ENCODE peak calls at places on chromosomes 4 and X, in four cellular contexts. B is WTC11, Z is GM12878, O is K562. Y is an unnamed sample.

GRCh38 chr4:7945709-7946380 is 6.2 kb upstream of the AFAP1 start:
- DNase-seq in B (no peak), Z (no peak), O (no peak), Y (no peak)

GRCh38 chr4:147814334-147814733 is 82.4 kb downstream of the ARHGAP10 start:
- DNase-seq in B (no peak), Z (no peak), O (no peak), Y (no peak)

GRCh38 chrX:70427360-70427759 is 4.2 kb downstream of the GDPD2 start:
- DNase-seq in B (no peak), Z (no peak), O (no peak), Y (no peak)

GRCh38 chr4:1802151-1802715 is 9.1 kb downstream of the FGFR3 start:
- DNase-seq in B (no peak), Z (no peak), O (peak), Y (peak)

GRCh38 chr4:26992657-26993361 is 132.2 kb downstream of the STIM2 start:
- DNase-seq in B (no peak), Z (peak), O (no peak), Y (no peak)

GRCh38 chr4:82898322-82899243 is 2.0 kb upstream of the THAP9 start:
- DNase-seq in B (no peak), Z (no peak), O (no peak), Y (no peak)

GRCh38 chr4:40046311-40046980 is 10.2 kb upstream of the N4BP2 start:
- DNase-seq in B (no peak), Z (no peak), O (no peak), Y (peak)

GRCh38 chr4:188023682-188024081 is 28.1 kb downstream of the ZFP42 start:
- DNase-seq in B (no peak), Z (no peak), O (no peak), Y (no peak)

GRCh38 chr4:139563515-139563914 is 7.5 kb upstream of the SETD7 start:
- DNase-seq in B (no peak), Z (no peak), O (no peak), Y (no peak)

GRCh38 chrX:111102636-111103035 is 6.6 kb downstream of the PAK3 start:
- DNase-seq in B (no peak), Z (no peak), O (no peak), Y (no peak)

GRCh38 chr4:25955705-25956104 is 41.7 kb downstream of the SMIM20 start:
- DNase-seq in B (no peak), Z (no peak), O (no peak), Y (no peak)

GRCh38 chr4:58809948-58810347 is 1699.8 kb upstream of the IGFBP7 start:
- DNase-seq in B (no peak), Z (no peak), O (no peak), Y (no peak)

GRCh38 chr4:35503435-35503834 is 740.9 kb downstream of the ARAP2 start:
- DNase-seq in B (no peak), Z (no peak), O (no peak), Y (no peak)

GRCh38 chr4:23881674-23882337 is 8.0 kb downstream of the PPARGC1A start:
- DNase-seq in B (no peak), Z (no peak), O (no peak), Y (peak)

GRCh38 chr4:127997534-127998388 is 32.6 kb downstream of the ABHD18 start:
- DNase-seq in B (no peak), Z (peak), O (no peak), Y (no peak)

GRCh38 chr4:94642561-94642866 is 115.2 kb upstream of the BMPR1B start:
- DNase-seq in B (no peak), Z (no peak), O (no peak), Y (no peak)

GRCh38 chr4:17577660-17578481 is 873 bp downstream of the LAP3 start:
- DNase-seq in B (peak), Z (no peak), O (no peak), Y (no peak)

GRCh38 chr4:118277243-118277642 is 75.6 kb downstream of the PRSS12 start:
- DNase-seq in B (no peak), Z (no peak), O (no peak), Y (no peak)
- TF ChIP-seq CBFB in B (no peak), Z (no peak), O (no peak), Y (no peak)

GRCh38 chrX:9466711-9467110 is 1.9 kb downstream of the TBL1X start:
- DNase-seq in B (no peak), Z (no peak), O (no peak), Y (no peak)

GRCh38 chrX:9467181-9467580 is 2.3 kb downstream of the TBL1X start:
- DNase-seq in B (no peak), Z (no peak), O (no peak), Y (no peak)

GRCh38 chrX:9466115-9466495 is 1.2 kb downstream of the TBL1X start:
- DNase-seq in B (peak), Z (no peak), O (no peak), Y (no peak)

GRCh38 chrX:9465380-9466114 is 689 bp downstream of the TBL1X start:
- DNase-seq in B (peak), Z (no peak), O (peak), Y (no peak)

GRCh38 chrX:9464435-9465371 is at the start of gene TBL1X:
- DNase-seq in B (peak), Z (no peak), O (peak), Y (peak)
- TF ChIP-seq CBFB in B (no peak), Z (no peak), O (no peak), Y (no peak)

GRCh38 chr4:114384629-114385028 is 214.0 kb upstream of the UGT8 start:
- DNase-seq in B (no peak), Z (no peak), O (no peak), Y (peak)
- TF ChIP-seq CBFB in B (no peak), Z (no peak), O (no peak), Y (no peak)

GRCh38 chrX:1465261-1466231 is 12.8 kb upstream of the ASMTL start:
- DNase-seq in B (no peak), Z (no peak), O (no peak), Y (no peak)

GRCh38 chrX:1464282-1465131 is 11.8 kb upstream of the ASMTL start:
- DNase-seq in B (no peak), Z (no peak), O (no peak), Y (no peak)

GRCh38 chrX:1462110-1462509 is 9.4 kb upstream of the ASMTL start:
- DNase-seq in B (no peak), Z (no peak), O (no peak), Y (no peak)

GRCh38 chrX:1463581-1464281 is 11.0 kb upstream of the ASMTL start:
- DNase-seq in B (no peak), Z (no peak), O (no peak), Y (no peak)

DNA sequence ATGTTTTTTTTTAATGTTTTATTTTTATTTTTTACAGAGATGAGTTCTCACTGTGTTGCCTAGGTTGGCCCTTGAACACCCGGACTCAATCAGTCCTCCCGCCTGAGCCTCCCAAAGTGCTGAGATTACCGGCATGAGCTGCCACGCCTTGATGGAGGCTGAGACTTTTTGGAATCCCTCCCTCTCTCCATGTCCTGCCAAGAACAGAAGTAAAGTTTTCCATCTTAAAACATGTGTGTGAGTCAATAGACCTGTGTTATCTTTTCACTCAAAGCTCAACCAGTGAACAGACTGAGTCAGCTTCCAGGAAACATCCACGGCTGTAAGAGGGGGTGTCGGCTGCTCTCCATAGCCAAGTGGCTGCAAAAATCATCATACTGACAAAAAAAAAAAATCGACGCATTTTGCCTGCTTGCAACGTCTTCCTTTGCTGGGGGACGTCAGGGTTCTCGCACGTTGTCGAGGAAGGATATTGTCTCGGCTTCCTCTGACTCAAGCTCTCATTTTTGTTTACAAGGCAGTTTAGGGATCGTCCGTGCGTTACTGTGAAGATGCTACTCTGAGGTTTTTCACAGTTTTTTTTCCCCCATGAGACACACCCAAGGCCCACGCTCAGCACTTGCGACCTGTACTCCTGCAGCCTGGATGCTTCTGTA is 10.0 kb upstream of the ASMTL start:
- DNase-seq in B (no peak), Z (no peak), O (no peak), Y (no peak)
- TF ChIP-seq CBFB in B (no peak), Z (no peak), O (no peak), Y (no peak)

DNA sequence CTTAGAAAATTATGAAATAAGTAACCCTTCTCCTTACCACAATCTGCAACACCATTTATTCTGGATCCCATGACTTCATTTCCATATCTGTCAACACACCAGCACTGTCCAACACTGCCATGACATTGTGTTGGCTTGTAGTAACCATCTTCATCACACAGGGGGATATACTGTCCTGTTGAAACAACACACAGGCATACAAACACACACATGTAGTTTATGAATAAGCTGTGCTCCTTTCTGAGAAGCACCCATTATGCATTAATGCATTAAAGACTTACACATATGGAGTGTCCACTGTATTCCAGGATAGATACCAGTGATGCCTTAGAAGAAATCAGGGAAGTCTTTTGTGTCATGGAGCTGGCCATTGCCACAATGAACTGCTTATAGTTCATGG is 496.9 kb downstream of the SPOCK3 start:
- DNase-seq in B (no peak), Z (no peak), O (no peak), Y (no peak)
- TF ChIP-seq CBFB in B (no peak), Z (no peak), O (no peak), Y (no peak)

GRCh38 chr4:53050361-53050774 is 188.3 kb downstream of the RASL11B start:
- DNase-seq in B (no peak), Z (no peak), O (no peak), Y (no peak)

GRCh38 chr4:53055716-53056413 is 193.7 kb downstream of the RASL11B start:
- DNase-seq in B (no peak), Z (no peak), O (no peak), Y (peak)

GRCh38 chr4:53057679-53058078 is 195.6 kb downstream of the RASL11B start:
- DNase-seq in B (no peak), Z (no peak), O (no peak), Y (no peak)

GRCh38 chr4:53059253-53059652 is 197.1 kb downstream of the RASL11B start:
- DNase-seq in B (no peak), Z (no peak), O (no peak), Y (no peak)

GRCh38 chr4:53055274-53055673 is 193.2 kb downstream of the RASL11B start:
- DNase-seq in B (no peak), Z (no peak), O (no peak), Y (no peak)
- TF ChIP-seq CBFB in B (no peak), Z (no peak), O (no peak), Y (no peak)

DNA sequence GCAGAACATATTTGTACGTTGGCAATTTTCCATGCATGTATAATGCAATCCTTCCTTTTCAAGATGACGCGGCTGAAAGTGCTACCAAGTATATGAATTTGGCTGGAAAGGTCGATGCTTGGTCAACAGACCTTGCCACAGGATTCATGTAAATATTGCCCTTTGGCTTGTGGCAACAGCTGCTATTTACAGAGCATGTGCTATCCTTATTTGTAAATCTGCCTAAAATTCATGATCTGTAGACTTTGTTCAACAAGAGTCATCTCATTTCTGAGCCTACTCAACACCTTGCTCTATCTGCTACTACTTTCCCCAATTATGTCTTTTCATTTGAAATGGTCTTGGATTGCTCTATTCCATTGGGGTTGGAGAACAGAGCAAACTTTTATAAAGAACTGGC is 1.9 kb upstream of the SMARCA1 start:
- DNase-seq in B (no peak), Z (no peak), O (no peak), Y (peak)
- TF ChIP-seq CBFB in B (no peak), Z (no peak), O (no peak), Y (peak)

GRCh38 chrX:41629539-41629938 is 59.2 kb upstream of the GPR34 start:
- DNase-seq in B (no peak), Z (no peak), O (no peak), Y (no peak)

DNA sequence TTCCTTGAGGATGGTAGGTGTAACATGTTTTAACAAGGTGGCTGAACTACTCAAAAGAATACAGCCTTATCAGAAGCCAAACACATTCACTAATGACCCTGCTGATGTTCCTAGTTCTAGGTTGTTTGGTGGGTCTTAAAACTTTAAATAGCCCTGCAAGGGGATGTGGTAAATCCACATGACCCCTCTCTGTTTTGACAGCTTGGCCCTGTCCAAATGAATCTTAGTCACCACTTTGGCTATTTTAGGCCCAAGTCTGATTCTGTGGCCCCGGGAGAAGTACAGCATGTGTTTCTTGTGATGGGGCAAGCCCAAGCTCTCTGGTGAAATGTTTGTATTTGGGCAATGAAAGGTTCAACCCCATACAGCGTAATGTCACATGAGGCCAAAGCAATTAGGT is 54.5 kb upstream of the GPR34 start:
- DNase-seq in B (no peak), Z (no peak), O (no peak), Y (no peak)
- TF ChIP-seq CBFB in B (no peak), Z (no peak), O (no peak), Y (no peak)

DNA sequence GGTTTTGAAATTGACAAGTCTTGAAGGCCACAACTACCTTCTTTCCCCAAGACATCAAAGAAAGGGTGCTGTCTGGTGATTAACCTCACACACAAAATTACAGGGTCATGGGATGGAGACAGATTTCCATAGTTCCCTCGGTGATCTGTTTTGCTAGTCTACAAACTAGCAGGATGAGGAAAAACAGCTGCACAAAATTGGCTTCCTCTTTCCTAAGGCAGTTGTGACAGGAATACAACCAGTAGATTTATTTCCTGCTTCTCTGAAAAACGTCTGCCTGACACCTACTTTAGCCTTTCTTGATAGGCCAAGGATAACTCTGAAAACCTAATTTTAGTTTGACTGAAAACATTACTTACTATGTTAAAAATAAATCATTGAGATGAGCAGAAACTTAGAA is 39.6 kb downstream of the DKK2 start:
- DNase-seq in B (no peak), Z (no peak), O (no peak), Y (no peak)
- TF ChIP-seq CBFB in B (no peak), Z (no peak), O (no peak), Y (no peak)